ENCODE peak calls at places on chromosome 21, in ten cellular contexts. K is psoas muscle; B is lung; O is suprapubic skin; Z is IMR-90; D is left ventricle myocardium inferior; E is CD8-positive, alpha-beta T cell; Q is mucosa of descending colon; H is lower lobe of right lung; V is heart left ventricle. P is an unnamed sample. For H3K4me1, the result is how much of the 10 kb centered on the place peaks cover.

GRCh38 chr21:35390013-35390776 is 341.1 kb upstream of the RUNX1 start:
- DNase-seq in K (no peak), B (no peak), O (no peak), Z (peak), D (no peak), E (no peak), Q (no peak), H (no peak), V (no peak), P (no peak)

GRCh38 chr21:41857771-41858300 is 21.3 kb downstream of the PRDM15 start:
- DNase-seq in K (no peak), B (no peak), O (peak), Z (no peak), D (no peak), E (no peak), Q (no peak), H (no peak), V (no peak), P (no peak)

GRCh38 chr21:42833859-42834729 is 45.2 kb downstream of the WDR4 start:
- DNase-seq in K (no peak), B (no peak), O (peak), Z (no peak), D (no peak), E (no peak), Q (no peak), H (no peak), V (no peak), P (peak)

GRCh38 chr21:24941316-24942185 is 665.7 kb downstream of the MRPL39 start:
- DNase-seq in K (no peak), B (no peak), O (no peak), Z (no peak), D (no peak), E (no peak), Q (no peak), H (no peak), V (no peak), P (no peak)

GRCh38 chr21:14046401-14046800 is 164.4 kb downstream of the LIPI start:
- DNase-seq in K (no peak), B (no peak), O (no peak), Z (peak), D (no peak), E (no peak), Q (no peak), H (no peak), V (no peak), P (no peak)

GRCh38 chr21:43315244-43316137 is 111.4 kb downstream of the SIK1 start:
- DNase-seq in K (peak), B (no peak), O (no peak), Z (no peak), D (no peak), E (peak), Q (no peak), H (no peak), V (peak), P (no peak)

GRCh38 chr21:27693376-27693775 is 726.5 kb upstream of the ADAMTS5 start:
- DNase-seq in K (no peak), B (no peak), O (no peak), Z (peak), D (no peak), E (no peak), Q (no peak), H (no peak), V (no peak), P (no peak)

GRCh38 chr21:28663111-28663693 is 329.5 kb downstream of the LTN1 start:
- DNase-seq in K (no peak), B (no peak), O (no peak), Z (no peak), D (no peak), E (no peak), Q (no peak), H (no peak), V (no peak), P (no peak)

GRCh38 chr21:38853421-38853919 is 47.7 kb downstream of the ETS2 start:
- DNase-seq in K (peak), B (no peak), O (no peak), Z (peak), D (no peak), E (no peak), Q (no peak), H (no peak), V (no peak), P (no peak)

GRCh38 chr21:42652527-42653491 is 612 bp upstream of the PDE9A start:
- DNase-seq in K (peak), B (peak), O (no peak), Z (peak), D (peak), E (no peak), Q (peak), H (peak), V (peak), P (peak)

GRCh38 chr21:36059823-36060158 is 535 bp downstream of the SETD4 start:
- DNase-seq in K (peak), B (peak), O (no peak), Z (no peak), D (peak), E (no peak), Q (no peak), H (no peak), V (peak), P (no peak)

GRCh38 chr21:32256873-32257620 is 21.8 kb downstream of the MIS18A start:
- DNase-seq in K (peak), B (peak), O (peak), Z (peak), D (peak), E (no peak), Q (peak), H (no peak), V (peak), P (peak)

GRCh38 chr21:42012763-42013329 is 2.7 kb upstream of the ZBTB21 start:
- DNase-seq in K (no peak), B (no peak), O (peak), Z (no peak), D (no peak), E (no peak), Q (peak), H (no peak), V (no peak), P (no peak)

GRCh38 chr21:42384184-42384583 is 11.7 kb downstream of the TMPRSS3 start:
- DNase-seq in K (no peak), B (no peak), O (no peak), Z (no peak), D (no peak), E (no peak), Q (no peak), H (no peak), V (no peak), P (no peak)

GRCh38 chr21:19034041-19034440 is 630.5 kb upstream of the TMPRSS15 start:
- DNase-seq in K (no peak), B (no peak), O (no peak), Z (no peak), D (no peak), E (no peak), Q (no peak), H (no peak), V (no peak), P (no peak)
- TF ChIP-seq CTCF in K (no peak), B (no peak), O (no peak), Z (no peak), D (no peak), E (no peak), Q (no peak), H (no peak), V (no peak), P (no peak)

GRCh38 chr21:44498280-44498964 is 41.6 kb downstream of the KRTAP10-1 start:
- DNase-seq in K (no peak), B (no peak), O (no peak), Z (no peak), D (no peak), E (no peak), Q (no peak), H (no peak), V (peak), P (no peak)
- H3K4me1 ChIP-seq in K (under half), B (under half), O (under half), Z (under half), D (under half), E (under half), Q (under half), H (under half), V (under half), P (under half)

GRCh38 chr21:34354836-34355235 is 9.0 kb upstream of the KCNE2 start:
- DNase-seq in K (no peak), B (no peak), O (peak), Z (no peak), D (no peak), E (no peak), Q (no peak), H (no peak), V (no peak), P (no peak)

GRCh38 chr21:34355570-34355969 is 8.2 kb upstream of the KCNE2 start:
- DNase-seq in K (no peak), B (no peak), O (peak), Z (no peak), D (no peak), E (no peak), Q (no peak), H (no peak), V (no peak), P (no peak)

GRCh38 chr21:34352556-34352955 is 11.2 kb upstream of the KCNE2 start:
- DNase-seq in K (no peak), B (no peak), O (peak), Z (no peak), D (no peak), E (no peak), Q (no peak), H (no peak), V (no peak), P (no peak)

GRCh38 chr21:34348890-34349519 is 14.8 kb upstream of the KCNE2 start:
- DNase-seq in K (no peak), B (no peak), O (no peak), Z (no peak), D (no peak), E (no peak), Q (no peak), H (no peak), V (no peak), P (no peak)

GRCh38 chr21:34351786-34352241 is 12.0 kb upstream of the KCNE2 start:
- DNase-seq in K (no peak), B (no peak), O (peak), Z (peak), D (peak), E (no peak), Q (peak), H (no peak), V (no peak), P (no peak)
- TF ChIP-seq CTCF in K (peak), B (peak), O (peak), Z (peak), D (peak), E (no peak), Q (peak), H (peak), V (peak), P (peak)

GRCh38 chr21:45474323-45474950 is 67.8 kb downstream of the SLC19A1 start:
- DNase-seq in K (no peak), B (no peak), O (no peak), Z (no peak), D (no peak), E (no peak), Q (no peak), H (no peak), V (peak), P (no peak)
- H3K4me1 ChIP-seq in K (under half), B (under half), O (under half), Z (under half), D (half or more), E (under half), Q (under half), H (half or more), V (under half), P (under half)

GRCh38 chr21:15062566-15062965 is 2.2 kb downstream of the NRIP1 start:
- DNase-seq in K (no peak), B (no peak), O (no peak), Z (no peak), D (no peak), E (no peak), Q (no peak), H (no peak), V (no peak), P (no peak)
- TF ChIP-seq CTCF in K (no peak), B (no peak), O (no peak), Z (no peak), D (peak), E (no peak), Q (no peak), H (peak), V (peak), P (no peak)

DNA sequence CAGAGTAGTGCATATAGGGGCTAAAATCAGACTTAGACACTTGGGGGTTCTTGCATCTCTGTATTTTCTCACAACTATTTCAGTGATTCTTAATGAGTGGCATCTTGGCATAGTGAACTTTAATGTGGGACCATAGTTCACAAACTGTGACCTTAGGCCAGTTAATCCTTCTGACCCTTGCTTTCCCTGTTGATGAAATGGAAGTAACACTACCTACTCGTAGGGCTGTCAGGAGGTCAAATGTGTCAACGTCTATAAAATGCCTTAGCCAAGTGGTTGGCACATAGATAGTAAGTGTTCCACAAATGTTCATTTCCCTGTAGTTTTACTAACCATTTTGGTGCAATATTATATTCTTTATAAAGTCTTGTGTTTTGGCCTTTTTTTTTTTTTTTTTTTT is 49.4 kb downstream of the DYRK1A start:
- DNase-seq in K (no peak), B (no peak), O (no peak), Z (no peak), D (no peak), E (no peak), Q (no peak), H (no peak), V (no peak), P (no peak)
- H3K4me1 ChIP-seq in K (half or more), B (under half), O (half or more), Z (under half), D (half or more), E (half or more), Q (under half), H (half or more), V (under half), P (under half)

DNA sequence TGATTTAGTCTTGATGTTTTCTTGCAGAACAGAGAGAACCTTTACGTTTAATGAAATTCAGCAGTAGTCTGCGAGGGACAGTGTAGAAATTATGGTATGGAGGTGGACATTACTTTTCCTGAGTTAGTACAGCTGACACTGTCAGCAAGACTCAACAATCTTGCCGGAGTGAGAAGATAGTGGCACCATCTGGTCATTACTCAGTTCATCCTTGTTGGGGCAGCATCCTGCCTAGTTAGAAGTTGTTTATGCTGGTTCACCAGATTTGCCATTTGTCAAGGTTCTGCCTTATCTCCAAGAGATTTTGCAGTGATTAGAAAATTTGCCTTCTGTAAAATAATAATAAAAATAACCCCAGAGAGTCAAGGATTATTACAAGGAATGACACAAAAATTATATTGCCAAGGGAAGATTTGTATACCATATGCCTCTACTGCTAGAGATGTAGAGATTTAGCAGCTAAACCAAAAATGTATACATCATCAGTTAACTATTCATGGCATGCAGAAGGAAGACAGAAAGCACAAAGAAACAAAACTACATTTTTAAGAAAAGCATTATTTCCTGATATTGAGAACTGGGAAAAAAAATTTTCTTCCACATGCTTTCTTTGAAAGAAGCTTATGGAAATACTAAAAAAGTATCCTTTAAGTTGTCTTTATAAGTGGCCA is 1967.4 kb downstream of the NCAM2 start:
- DNase-seq in K (no peak), B (no peak), O (no peak), Z (no peak), D (no peak), E (no peak), Q (no peak), H (no peak), V (no peak), P (no peak)
- TF ChIP-seq CTCF in K (no peak), B (no peak), O (no peak), Z (no peak), D (no peak), E (no peak), Q (no peak), H (no peak), V (no peak), P (no peak)